ENCODE peak calls at places on chromosomes 16 and 17, in seven cellular contexts. D is SJSA1; Q is uterus; Z is keratinocyte; C is AG04450; O is CD8-positive, alpha-beta memory T cell; J is cardiac muscle cell. H is an unnamed sample.

GRCh38 chr16:87856796-87857228 is 12.5 kb downstream of the SLC7A5 start:
- DNase-seq in D (no peak), Q (no peak), Z (no peak), C (no peak), O (peak; percentile 31), J (no peak), H (no peak)

GRCh38 chr16:17408955-17409441 is 61.8 kb downstream of the XYLT1 start:
- DNase-seq in D (no peak), Q (no peak), Z (no peak), C (no peak), O (no peak), J (no peak), H (no peak)

GRCh38 chr16:85027968-85028637 is 508 bp downstream of the KIAA0513 start:
- DNase-seq in D (peak; percentile 7), Q (no peak), Z (no peak), C (no peak), O (no peak), J (no peak), H (peak; percentile 39)

GRCh38 chr17:38613981-38614779 is 8.4 kb upstream of the SRCIN1 start:
- DNase-seq in D (no peak), Q (no peak), Z (no peak), C (no peak), O (no peak), J (no peak), H (no peak)

GRCh38 chr16:83215417-83216001 is 588.7 kb downstream of the CDH13 start:
- DNase-seq in D (peak; percentile 16), Q (no peak), Z (no peak), C (peak; percentile 1), O (peak; percentile 16), J (peak; percentile 34), H (no peak)

GRCh38 chr16:84780063-84780462 is 39.7 kb upstream of the CRISPLD2 start:
- DNase-seq in D (no peak), Q (no peak), Z (no peak), C (no peak), O (no peak), J (no peak), H (no peak)

GRCh38 chr16:85157813-85158701 is 45.8 kb upstream of the CIBAR2 start:
- DNase-seq in D (no peak), Q (no peak), Z (no peak), C (no peak), O (peak; percentile 7), J (peak; percentile 85), H (no peak)

GRCh38 chr17:74757931-74758845 is 9.8 kb downstream of the NHERF1 start:
- DNase-seq in D (peak; percentile 64), Q (no peak), Z (no peak), C (no peak), O (no peak), J (peak; percentile 31), H (peak; percentile 11)

GRCh38 chr16:81598083-81598482 is 153.5 kb downstream of the CMIP start:
- DNase-seq in D (no peak), Q (no peak), Z (no peak), C (no peak), O (no peak), J (no peak), H (no peak)

GRCh38 chr17:69130627-69131293 is 10.9 kb downstream of the ABCA6 start:
- DNase-seq in D (no peak), Q (no peak), Z (no peak), C (no peak), O (no peak), J (no peak), H (no peak)

GRCh38 chr16:1102921-1103648 is 7.0 kb upstream of the C1QTNF8 start:
- DNase-seq in D (peak; percentile 40), Q (peak; percentile 52), Z (no peak), C (no peak), O (peak; percentile 58), J (peak; percentile 80), H (peak; percentile 13)

GRCh38 chr17:81687770-81688541 is 4.1 kb downstream of the HGS start:
- DNase-seq in D (no peak), Q (no peak), Z (no peak), C (no peak), O (no peak), J (no peak), H (no peak)

GRCh38 chr16:23124315-23124714 is 24.9 kb downstream of the USP31 start:
- DNase-seq in D (peak; percentile 49), Q (no peak), Z (no peak), C (no peak), O (no peak), J (no peak), H (no peak)

GRCh38 chr17:21201302-21201602 is 12.7 kb downstream of the TMEM11 start:
- DNase-seq in D (no peak), Q (no peak), Z (no peak), C (no peak), O (no peak), J (no peak), H (no peak)

GRCh38 chr16:86222965-86223551 is 287.3 kb upstream of the FOXF1 start:
- DNase-seq in D (peak; percentile 96), Q (no peak), Z (no peak), C (peak; percentile 94), O (no peak), J (no peak), H (no peak)

GRCh38 chr17:32160526-32160925 is 18.2 kb downstream of the RHOT1 start:
- DNase-seq in D (no peak), Q (no peak), Z (no peak), C (no peak), O (no peak), J (no peak), H (no peak)

DNA sequence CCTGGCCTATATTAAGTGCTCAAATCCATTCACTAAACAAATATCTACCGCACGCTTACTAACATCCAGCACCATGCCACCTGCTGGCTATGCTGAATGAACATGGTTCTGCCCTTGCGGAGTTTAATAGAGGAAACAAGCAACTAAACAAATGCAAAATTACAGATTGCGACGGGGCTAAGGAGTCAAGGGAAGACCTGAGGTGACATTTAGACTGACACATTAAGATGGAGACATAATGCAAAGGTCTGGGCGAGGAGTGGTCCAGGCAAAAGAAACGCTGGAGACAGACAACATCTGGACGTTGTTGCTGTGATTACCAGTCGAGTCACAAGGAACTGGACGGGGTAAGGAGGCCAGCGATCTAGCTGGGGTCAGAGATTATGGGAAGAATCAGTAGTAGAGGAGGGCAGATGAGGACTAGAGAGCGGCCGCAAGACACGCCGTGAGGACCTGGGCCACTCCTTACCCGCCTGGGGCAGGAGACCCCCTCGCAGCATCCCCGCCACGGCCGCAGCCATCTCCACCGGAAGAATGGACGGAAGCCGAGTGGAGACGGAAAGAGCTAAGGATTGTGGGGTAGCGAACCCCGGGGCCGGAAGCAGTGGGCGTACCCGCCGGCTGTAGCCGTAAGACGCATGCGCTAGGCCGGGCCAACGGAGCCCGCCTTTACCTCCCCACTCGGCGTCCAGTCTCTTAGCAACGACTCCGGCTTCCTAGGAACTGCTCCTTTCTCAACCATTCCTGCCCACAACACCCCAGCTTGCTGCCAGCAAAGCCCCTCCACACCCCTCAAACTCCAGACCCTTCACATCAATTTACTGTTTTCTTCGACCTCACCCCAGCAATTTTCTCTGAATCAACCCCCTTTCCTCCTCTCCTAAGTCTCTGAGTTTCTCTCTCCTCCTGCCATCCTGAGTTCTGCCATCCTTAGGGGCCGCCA is at the start of the genes LRRC46 and MRPL10:
- DNase-seq in D (peak; percentile 93), Q (peak; percentile 96), Z (no peak), C (peak; percentile 82), O (peak; percentile 90), J (peak; percentile 97), H (peak; percentile 89)
- H3K27ac ChIP-seq in D (peak within 1 kb of the TSS; percentile 74), Q (peak within 1 kb of the TSS; percentile 64), Z (peak within 1 kb of the TSS; percentile 79), C (peak within 1 kb of the TSS; percentile 82), O (peak within 1 kb of the TSS; percentile 98), J (peak within 1 kb of the TSS; percentile 52), H (peak within 1 kb of the TSS; percentile 60)

DNA sequence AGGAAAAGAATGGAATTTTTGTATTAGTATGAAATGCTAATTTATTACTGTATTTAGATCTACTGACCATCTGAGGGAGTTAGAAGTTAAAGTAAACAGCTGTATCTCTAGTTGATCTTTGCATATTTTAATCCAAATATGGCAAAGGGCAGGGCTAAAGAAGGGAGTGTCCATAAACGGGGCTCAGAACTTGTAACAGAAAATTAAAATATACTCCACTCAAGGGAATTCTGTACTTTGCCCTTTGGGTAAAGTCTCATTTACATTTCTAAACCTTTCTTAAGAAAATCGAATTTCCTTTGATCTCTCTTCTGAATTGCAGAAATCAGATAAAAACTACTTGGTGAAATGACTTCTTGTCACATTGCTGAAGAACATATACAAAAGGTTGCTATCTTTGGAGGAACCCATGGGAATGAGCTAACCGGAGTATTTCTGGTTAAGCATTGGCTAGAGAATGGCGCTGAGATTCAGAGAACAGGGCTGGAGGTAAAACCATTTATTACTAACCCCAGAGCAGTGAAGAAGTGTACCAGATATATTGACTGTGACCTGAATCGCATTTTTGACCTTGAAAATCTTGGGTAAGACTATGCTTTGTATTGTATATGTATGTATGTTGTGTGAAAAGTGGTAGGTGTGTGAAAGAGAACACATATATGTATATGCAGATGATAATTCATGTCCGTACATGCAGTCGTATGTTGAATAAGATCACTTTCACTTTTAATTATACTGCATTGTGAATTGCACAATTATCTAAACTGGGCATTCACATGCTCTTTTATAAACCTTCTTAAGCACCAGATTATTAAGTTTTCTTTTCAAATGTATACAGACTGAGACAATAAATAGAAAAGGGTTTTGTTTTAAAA is at the start of gene ASPA:
- DNase-seq in D (peak; percentile 3), Q (no peak), Z (peak; percentile 7), C (no peak), O (no peak), J (no peak), H (no peak)
- H3K27ac ChIP-seq in D (no peak within 1 kb of the TSS), Q (peak within 1 kb of the TSS; percentile 74), Z (no peak within 1 kb of the TSS), C (no peak within 1 kb of the TSS), O (no peak within 1 kb of the TSS), J (no peak within 1 kb of the TSS), H (peak within 1 kb of the TSS; percentile 85)

GRCh38 chr17:34651267-34651955 is 72.0 kb downstream of the TMEM132E start:
- DNase-seq in D (no peak), Q (no peak), Z (no peak), C (no peak), O (no peak), J (no peak), H (no peak)

GRCh38 chr17:34644941-34645550 is 65.7 kb downstream of the TMEM132E start:
- DNase-seq in D (no peak), Q (no peak), Z (no peak), C (no peak), O (no peak), J (no peak), H (no peak)

GRCh38 chr17:34645636-34646035 is 66.3 kb downstream of the TMEM132E start:
- DNase-seq in D (no peak), Q (no peak), Z (no peak), C (no peak), O (no peak), J (peak; percentile 66), H (no peak)

GRCh38 chr17:34650361-34650760 is 71.0 kb downstream of the TMEM132E start:
- DNase-seq in D (no peak), Q (no peak), Z (no peak), C (no peak), O (no peak), J (no peak), H (no peak)

DNA sequence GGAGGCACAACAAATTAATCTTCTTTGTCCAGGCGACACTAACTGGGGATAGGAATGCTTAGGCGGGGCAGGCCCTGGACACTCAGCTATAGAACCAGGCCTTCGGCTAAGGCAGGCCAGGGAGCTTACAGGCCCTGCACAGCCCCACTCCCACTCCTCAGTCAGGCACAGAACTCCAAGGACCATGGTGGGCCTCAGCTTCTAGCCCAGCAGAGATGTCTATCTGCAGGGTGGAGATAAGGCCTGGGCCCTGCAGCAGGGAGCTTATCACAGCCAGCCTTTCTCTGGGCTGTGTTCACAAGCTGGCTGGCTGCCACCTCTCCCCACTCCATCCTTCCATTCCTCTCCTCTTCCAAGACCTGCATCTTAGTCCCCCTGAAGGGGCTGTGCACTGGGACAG is 68.1 kb downstream of the TMEM132E start:
- DNase-seq in D (no peak), Q (no peak), Z (no peak), C (no peak), O (no peak), J (no peak), H (no peak)
- H3K27ac ChIP-seq in D (no peak overlapping the region), Q (no peak overlapping the region), Z (no peak overlapping the region), C (no peak overlapping the region), O (no peak overlapping the region), J (no peak overlapping the region), H (no peak overlapping the region)

GRCh38 chr17:77436058-77436442 is 295.3 kb downstream of the SEC14L1 start:
- DNase-seq in D (no peak), Q (peak; percentile 50), Z (no peak), C (no peak), O (no peak), J (peak; percentile 78), H (no peak)
- H3K27ac ChIP-seq in D (no peak overlapping the region), Q (peak overlapping the region; percentile 71), Z (no peak overlapping the region), C (peak overlapping the region; percentile 65), O (no peak overlapping the region), J (peak overlapping the region; percentile 83), H (no peak overlapping the region)